ENCODE peak calls at places on chromosomes 12 and 14, in five cellular contexts. W, V, O, F and A are unnamed samples. For H3K4me1, the result is how much of the 10 kb centered on the place peaks cover.

GRCh38 chr14:100698719-100699448 is 27.8 kb upstream of the DLK1 start:
- DNase-seq in W (no peak), V (no peak), O (no peak), F (no peak), A (no peak)

GRCh38 chr12:23893611-23894010 is 55.9 kb downstream of the SOX5 start:
- DNase-seq in W (no peak), V (no peak), O (no peak), F (no peak), A (no peak)

GRCh38 chr14:92400579-92401444 is 77.8 kb downstream of the SLC24A4 start:
- DNase-seq in W (no peak), V (no peak), O (no peak), F (no peak), A (no peak)

GRCh38 chr12:87866602-87867292 is 162.5 kb downstream of the C12orf50 start:
- DNase-seq in W (peak), V (no peak), O (no peak), F (peak), A (peak)

GRCh38 chr12:30794591-30795409 is 40.0 kb upstream of the CAPRIN2 start:
- DNase-seq in W (peak), V (peak), O (no peak), F (peak), A (no peak)

GRCh38 chr12:132429932-132430643 is 59.9 kb upstream of the FBRSL1 start:
- DNase-seq in W (peak), V (peak), O (peak), F (peak), A (peak)

GRCh38 chr14:55807059-55807499 is 227.1 kb downstream of the KTN1 start:
- DNase-seq in W (peak), V (no peak), O (peak), F (no peak), A (peak)

GRCh38 chr12:49348781-49349180 is 2.1 kb downstream of the DNAJC22 start:
- DNase-seq in W (no peak), V (no peak), O (no peak), F (no peak), A (no peak)

GRCh38 chr14:99754141-99755067 is 38.8 kb upstream of the EML1 start:
- DNase-seq in W (peak), V (no peak), O (no peak), F (no peak), A (no peak)

GRCh38 chr12:17283563-17283962 is 677.6 kb upstream of the LMO3 start:
- DNase-seq in W (no peak), V (no peak), O (no peak), F (peak), A (no peak)

GRCh38 chr14:100536721-100537700 is 50.2 kb downstream of the BEGAIN start:
- DNase-seq in W (no peak), V (no peak), O (peak), F (no peak), A (peak)

DNA sequence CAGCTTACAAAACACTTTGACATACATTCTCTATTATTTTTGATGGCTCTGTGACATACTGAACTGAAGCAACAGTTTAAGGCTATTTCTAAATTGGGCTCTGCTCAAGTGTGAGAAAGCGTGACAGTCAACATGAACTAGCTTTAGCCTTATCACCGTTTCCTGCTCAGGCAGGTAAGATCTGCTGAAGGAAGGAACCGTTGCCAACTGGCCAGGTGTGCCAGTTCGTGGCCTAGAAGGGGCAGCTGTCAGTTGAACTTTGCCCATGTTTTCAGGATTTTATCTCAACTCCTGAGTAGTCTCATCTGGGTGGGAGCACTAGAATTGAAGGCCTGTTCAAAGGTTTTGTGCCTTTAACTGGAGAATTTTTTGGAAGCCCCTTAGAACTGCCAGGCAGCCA is 79.5 kb downstream of the ETV6 start:
- DNase-seq in W (peak), V (no peak), O (peak), F (no peak), A (no peak)
- H3K4me1 ChIP-seq in W (under half), V (under half), O (under half), F (under half), A (under half)

GRCh38 chr14:22561661-22562579 is 27.1 kb downstream of the DAD1 start:
- DNase-seq in W (no peak), V (no peak), O (no peak), F (no peak), A (no peak)
- H3K4me1 ChIP-seq in W (under half), V (under half), O (under half), F (under half), A (under half)

DNA sequence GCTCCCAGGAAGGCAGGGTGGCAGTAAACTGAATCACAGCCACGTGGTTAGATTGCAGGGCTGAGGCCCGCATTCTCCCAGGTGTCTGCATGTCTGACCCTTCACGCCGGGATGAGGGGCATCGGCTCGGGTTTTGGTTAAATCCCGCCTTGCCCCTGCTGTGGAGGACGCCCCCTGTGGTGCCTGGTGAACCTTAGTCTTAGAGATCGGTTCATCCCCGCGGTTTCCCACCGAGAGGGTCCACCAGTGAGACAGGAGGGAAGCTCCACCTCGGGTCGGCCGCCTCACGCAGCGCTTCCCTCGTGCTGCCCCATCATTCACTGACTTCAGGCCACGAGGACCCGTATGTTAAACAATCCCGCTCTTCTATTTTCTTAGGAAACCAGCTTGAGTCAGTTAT is 64.5 kb downstream of the ADGRD1 start:
- DNase-seq in W (no peak), V (no peak), O (no peak), F (no peak), A (no peak)
- H3K4me1 ChIP-seq in W (under half), V (under half), O (under half), F (under half), A (under half)

GRCh38 chr12:92503029-92503931 is 199.5 kb upstream of the PLEKHG7 start:
- DNase-seq in W (no peak), V (no peak), O (no peak), F (no peak), A (no peak)
- H3K4me1 ChIP-seq in W (under half), V (under half), O (under half), F (under half), A (under half)

GRCh38 chr12:46369474-46370379 is 2.8 kb downstream of the SLC38A2 start:
- DNase-seq in W (no peak), V (no peak), O (no peak), F (no peak), A (no peak)
- H3K4me1 ChIP-seq in W (half or more), V (half or more), O (half or more), F (under half), A (under half)

GRCh38 chr14:69664865-69665526 is 53.6 kb downstream of the SUSD6 start:
- DNase-seq in W (no peak), V (no peak), O (no peak), F (no peak), A (no peak)
- H3K4me1 ChIP-seq in W (under half), V (half or more), O (under half), F (under half), A (under half)

GRCh38 chr14:61341275-61342210 is 20.2 kb downstream of the PRKCH start:
- DNase-seq in W (no peak), V (no peak), O (no peak), F (no peak), A (no peak)
- H3K4me1 ChIP-seq in W (under half), V (under half), O (under half), F (under half), A (under half)

DNA sequence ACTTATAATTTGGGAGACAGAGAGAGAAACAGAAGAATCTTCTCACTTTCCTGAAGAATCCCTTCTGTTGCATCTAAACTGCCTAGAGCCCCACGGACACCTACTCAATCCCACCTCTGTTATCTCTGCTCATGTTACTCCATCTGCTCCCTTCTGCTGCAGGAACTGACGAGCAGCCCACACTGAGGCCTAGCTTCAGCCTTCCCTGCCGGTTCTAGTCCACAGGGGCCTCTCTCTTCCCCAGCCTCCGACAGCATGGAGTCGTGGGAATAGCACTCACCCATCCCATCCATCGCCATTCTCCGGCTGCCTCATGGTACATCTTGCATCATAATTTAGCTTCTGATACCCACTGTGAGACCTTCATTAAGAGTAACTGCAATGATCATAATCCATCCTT is 4.0 kb downstream of the RAB15 start:
- DNase-seq in W (no peak), V (no peak), O (no peak), F (no peak), A (no peak)
- H3K4me1 ChIP-seq in W (under half), V (under half), O (under half), F (under half), A (under half)